ENCODE peak calls at places on chromosomes 2 and 18, in six cellular contexts. One of them, this sample, is unnamed.

GRCh38 chr2:108535380-108535677 is 1.1 kb downstream of the LIMS1 start:
- DNase-seq in HepG2: no peak
- DNase-seq in H1: no peak
- DNase-seq in SK-N-SH: no peak
- DNase-seq in GM12878: no peak
- DNase-seq in K562: no peak
- DNase-seq in this sample: no peak

GRCh38 chr2:112817082-112817481 is 19.5 kb downstream of the IL1B start:
- DNase-seq in HepG2: peak
- DNase-seq in H1: no peak
- DNase-seq in SK-N-SH: no peak
- DNase-seq in GM12878: no peak
- DNase-seq in K562: no peak
- DNase-seq in this sample: no peak

GRCh38 chr2:214011676-214012075 is 399.2 kb upstream of the VWC2L start:
- DNase-seq in HepG2: no peak
- DNase-seq in H1: no peak
- DNase-seq in SK-N-SH: no peak
- DNase-seq in GM12878: no peak
- DNase-seq in K562: no peak
- DNase-seq in this sample: no peak

GRCh38 chr18:39350916-39351315 is 1785.3 kb upstream of the CELF4 start:
- DNase-seq in HepG2: no peak
- DNase-seq in H1: no peak
- DNase-seq in SK-N-SH: no peak
- DNase-seq in GM12878: no peak
- DNase-seq in K562: no peak
- DNase-seq in this sample: no peak

GRCh38 chr2:58107803-58108710 is 61.5 kb downstream of the VRK2 start:
- DNase-seq in HepG2: no peak
- DNase-seq in H1: no peak
- DNase-seq in SK-N-SH: no peak
- DNase-seq in GM12878: no peak
- DNase-seq in K562: no peak
- DNase-seq in this sample: peak

GRCh38 chr2:67824196-67824595 is 238.6 kb downstream of the C1D start:
- DNase-seq in HepG2: no peak
- DNase-seq in H1: no peak
- DNase-seq in SK-N-SH: no peak
- DNase-seq in GM12878: no peak
- DNase-seq in K562: no peak
- DNase-seq in this sample: no peak

GRCh38 chr2:189149981-189150380 is 29.6 kb downstream of the COL5A2 start:
- DNase-seq in HepG2: no peak
- DNase-seq in H1: no peak
- DNase-seq in SK-N-SH: no peak
- DNase-seq in GM12878: no peak
- DNase-seq in K562: no peak
- DNase-seq in this sample: no peak

GRCh38 chr2:44155577-44156446 is 12.9 kb upstream of the PPM1B start:
- DNase-seq in HepG2: no peak
- DNase-seq in H1: no peak
- DNase-seq in SK-N-SH: no peak
- DNase-seq in GM12878: no peak
- DNase-seq in K562: no peak
- DNase-seq in this sample: no peak

GRCh38 chr18:42719221-42719620 is 396.3 kb downstream of the RIT2 start:
- DNase-seq in HepG2: no peak
- DNase-seq in H1: no peak
- DNase-seq in SK-N-SH: no peak
- DNase-seq in GM12878: no peak
- DNase-seq in K562: no peak
- DNase-seq in this sample: no peak

GRCh38 chr2:174038472-174038871 is 73.3 kb upstream of the SP3 start:
- DNase-seq in HepG2: no peak
- DNase-seq in H1: no peak
- DNase-seq in SK-N-SH: no peak
- DNase-seq in GM12878: no peak
- DNase-seq in K562: no peak
- DNase-seq in this sample: peak

GRCh38 chr2:206345606-206346005 is 71.1 kb downstream of the ZDBF2 start:
- DNase-seq in HepG2: no peak
- DNase-seq in H1: no peak
- DNase-seq in SK-N-SH: no peak
- DNase-seq in GM12878: no peak
- DNase-seq in K562: no peak
- DNase-seq in this sample: no peak

GRCh38 chr2:199443589-199444130 is 14.1 kb downstream of the SATB2 start:
- DNase-seq in HepG2: no peak
- DNase-seq in H1: no peak
- DNase-seq in SK-N-SH: no peak
- DNase-seq in GM12878: no peak
- DNase-seq in K562: no peak
- DNase-seq in this sample: no peak

GRCh38 chr2:183093857-183094657 is 15.5 kb downstream of the DUSP19 start:
- DNase-seq in HepG2: no peak
- DNase-seq in H1: no peak
- DNase-seq in SK-N-SH: no peak
- DNase-seq in GM12878: peak
- DNase-seq in K562: no peak
- DNase-seq in this sample: no peak

GRCh38 chr2:240934701-240935100 is 28.6 kb downstream of the CROCC2 start:
- DNase-seq in HepG2: no peak
- DNase-seq in H1: no peak
- DNase-seq in SK-N-SH: peak
- DNase-seq in GM12878: no peak
- DNase-seq in K562: no peak
- DNase-seq in this sample: no peak

GRCh38 chr2:109349555-109350430 is 220.8 kb downstream of the SH3RF3 start:
- DNase-seq in HepG2: no peak
- DNase-seq in H1: no peak
- DNase-seq in SK-N-SH: no peak
- DNase-seq in GM12878: no peak
- DNase-seq in K562: no peak
- DNase-seq in this sample: no peak

GRCh38 chr2:230715201-230715600 is 2.6 kb downstream of the CAB39 start:
- DNase-seq in HepG2: no peak
- DNase-seq in H1: no peak
- DNase-seq in SK-N-SH: no peak
- DNase-seq in GM12878: no peak
- DNase-seq in K562: no peak
- DNase-seq in this sample: peak

GRCh38 chr2:173782681-173783080 is 182.5 kb downstream of the SP3 start:
- DNase-seq in HepG2: no peak
- DNase-seq in H1: no peak
- DNase-seq in SK-N-SH: no peak
- DNase-seq in GM12878: no peak
- DNase-seq in K562: no peak
- DNase-seq in this sample: no peak

GRCh38 chr2:150853258-150853657 is 365.8 kb upstream of the RND3 start:
- DNase-seq in HepG2: no peak
- DNase-seq in H1: no peak
- DNase-seq in SK-N-SH: no peak
- DNase-seq in GM12878: no peak
- DNase-seq in K562: no peak
- DNase-seq in this sample: no peak

GRCh38 chr2:61758991-61759390 is 94.9 kb downstream of the FAM161A start:
- DNase-seq in HepG2: no peak
- DNase-seq in H1: no peak
- DNase-seq in SK-N-SH: no peak
- DNase-seq in GM12878: no peak
- DNase-seq in K562: no peak
- DNase-seq in this sample: no peak

GRCh38 chr2:159366538-159366937 is 80.0 kb upstream of the WDSUB1 start:
- DNase-seq in HepG2: no peak
- DNase-seq in H1: no peak
- DNase-seq in SK-N-SH: no peak
- DNase-seq in GM12878: no peak
- DNase-seq in K562: no peak
- DNase-seq in this sample: no peak

GRCh38 chr2:57598552-57598951 is 448.1 kb upstream of the VRK2 start:
- DNase-seq in HepG2: no peak
- DNase-seq in H1: no peak
- DNase-seq in SK-N-SH: peak
- DNase-seq in GM12878: no peak
- DNase-seq in K562: no peak
- DNase-seq in this sample: no peak

GRCh38 chr2:104944495-104944894 is 90.6 kb downstream of the POU3F3 start:
- DNase-seq in HepG2: peak
- DNase-seq in H1: no peak
- DNase-seq in SK-N-SH: peak
- DNase-seq in GM12878: no peak
- DNase-seq in K562: no peak
- DNase-seq in this sample: no peak

GRCh38 chr2:9519250-9519649 is 36.4 kb downstream of the ADAM17 start:
- DNase-seq in HepG2: no peak
- DNase-seq in H1: no peak
- DNase-seq in SK-N-SH: no peak
- DNase-seq in GM12878: no peak
- DNase-seq in K562: no peak
- DNase-seq in this sample: no peak

GRCh38 chr2:141468746-141469145 is 662.1 kb downstream of the LRP1B start:
- DNase-seq in HepG2: no peak
- DNase-seq in H1: no peak
- DNase-seq in SK-N-SH: no peak
- DNase-seq in GM12878: no peak
- DNase-seq in K562: no peak
- DNase-seq in this sample: no peak

GRCh38 chr18:79600596-79600995 is 79.0 kb upstream of the CTDP1 start:
- DNase-seq in HepG2: no peak
- DNase-seq in H1: no peak
- DNase-seq in SK-N-SH: no peak
- DNase-seq in GM12878: no peak
- DNase-seq in K562: no peak
- DNase-seq in this sample: no peak

GRCh38 chr2:24360050-24360962 is at the start of gene ITSN2:
- DNase-seq in HepG2: peak
- DNase-seq in H1: no peak
- DNase-seq in SK-N-SH: peak
- DNase-seq in GM12878: peak
- DNase-seq in K562: peak
- DNase-seq in this sample: no peak
- TF ChIP-seq GABPA in HepG2: peak
- TF ChIP-seq GABPA in H1: no peak
- TF ChIP-seq GABPA in SK-N-SH: peak
- TF ChIP-seq GABPA in GM12878: no peak
- TF ChIP-seq GABPA in K562: peak
- TF ChIP-seq GABPA in this sample: peak

DNA sequence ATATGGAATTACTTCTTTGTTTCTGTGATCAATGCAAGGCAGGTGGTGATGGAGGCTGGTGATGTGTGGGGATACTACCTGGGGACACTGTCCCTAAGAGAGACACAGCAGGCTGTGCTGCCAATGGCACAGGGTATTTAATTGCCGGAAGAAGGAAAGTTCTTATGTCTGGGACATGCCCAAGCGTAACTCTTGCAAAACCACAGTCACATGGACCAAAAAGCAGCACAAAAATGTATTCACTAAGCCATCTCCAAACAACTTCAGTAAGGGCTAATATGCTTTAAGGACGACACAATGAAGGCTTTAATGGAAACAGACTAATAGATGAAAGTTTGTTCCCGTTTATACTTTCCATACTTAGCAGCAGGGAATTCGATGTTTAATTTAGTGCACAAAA is 49.7 kb upstream of the AP1S3 start:
- DNase-seq in HepG2: peak
- DNase-seq in H1: no peak
- DNase-seq in SK-N-SH: no peak
- DNase-seq in GM12878: no peak
- DNase-seq in K562: no peak
- DNase-seq in this sample: peak
- TF ChIP-seq GABPA in HepG2: no peak
- TF ChIP-seq GABPA in H1: no peak
- TF ChIP-seq GABPA in SK-N-SH: no peak
- TF ChIP-seq GABPA in GM12878: no peak
- TF ChIP-seq GABPA in K562: no peak
- TF ChIP-seq GABPA in this sample: no peak

DNA sequence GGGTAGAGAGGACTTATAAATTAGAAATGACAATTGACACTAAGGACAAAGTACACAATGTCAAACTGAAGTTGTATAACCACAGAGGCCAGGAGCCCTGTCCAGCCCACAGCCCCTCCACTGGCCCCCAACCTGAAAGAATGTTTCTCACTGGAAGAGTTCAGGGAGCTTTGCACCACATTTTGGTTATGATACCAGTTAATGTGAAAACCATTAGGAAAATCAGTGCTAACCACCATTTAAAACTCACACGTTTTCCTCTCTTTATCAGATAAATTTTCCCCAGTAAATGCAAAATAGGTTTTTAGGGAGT is 6.2 kb upstream of the IL1RL2 start:
- DNase-seq in HepG2: peak
- DNase-seq in H1: no peak
- DNase-seq in SK-N-SH: no peak
- DNase-seq in GM12878: no peak
- DNase-seq in K562: no peak
- DNase-seq in this sample: no peak
- TF ChIP-seq GABPA in HepG2: no peak
- TF ChIP-seq GABPA in H1: no peak
- TF ChIP-seq GABPA in SK-N-SH: no peak
- TF ChIP-seq GABPA in GM12878: no peak
- TF ChIP-seq GABPA in K562: no peak
- TF ChIP-seq GABPA in this sample: no peak

GRCh38 chr2:221791840-221792239 is 219.7 kb upstream of the EPHA4 start:
- DNase-seq in HepG2: no peak
- DNase-seq in H1: no peak
- DNase-seq in SK-N-SH: no peak
- DNase-seq in GM12878: no peak
- DNase-seq in K562: no peak
- DNase-seq in this sample: no peak
- TF ChIP-seq GABPA in HepG2: no peak
- TF ChIP-seq GABPA in H1: no peak
- TF ChIP-seq GABPA in SK-N-SH: no peak
- TF ChIP-seq GABPA in GM12878: no peak
- TF ChIP-seq GABPA in K562: no peak
- TF ChIP-seq GABPA in this sample: no peak

GRCh38 chr2:239017491-239018098 is 169.7 kb downstream of the TWIST2 start:
- DNase-seq in HepG2: no peak
- DNase-seq in H1: no peak
- DNase-seq in SK-N-SH: no peak
- DNase-seq in GM12878: no peak
- DNase-seq in K562: no peak
- DNase-seq in this sample: no peak
- TF ChIP-seq GABPA in HepG2: no peak
- TF ChIP-seq GABPA in H1: no peak
- TF ChIP-seq GABPA in SK-N-SH: no peak
- TF ChIP-seq GABPA in GM12878: no peak
- TF ChIP-seq GABPA in K562: no peak
- TF ChIP-seq GABPA in this sample: no peak